ENCODE peak calls at places on chromosomes 4 and X, in four cellular contexts. N, Z, J and O are unnamed samples.
A peak's percentile ranks its signal among the peaks of the same experiment; 100 is the strongest.

GRCh38 chrX:140765043-140765784 is 55.7 kb downstream of the LINC00632 start:
- DNase-seq in N (no peak), Z (peak; percentile 52), J (no peak), O (no peak)

GRCh38 chr4:172352351-172352750 is 539.1 kb downstream of the GALNTL6 start:
- DNase-seq in N (no peak), Z (no peak), J (no peak), O (no peak)

GRCh38 chr4:140176735-140177134 is 22.8 kb upstream of the MAML3 start:
- DNase-seq in N (no peak), Z (peak; percentile 38), J (no peak), O (no peak)

GRCh38 chr4:17010426-17011087 is 112.1 kb upstream of the LDB2 start:
- DNase-seq in N (no peak), Z (no peak), J (no peak), O (no peak)

GRCh38 chr4:114286275-114286674 is 306.8 kb upstream of the ARSJ start:
- DNase-seq in N (no peak), Z (no peak), J (no peak), O (peak; percentile 85)

GRCh38 chr4:3529363-3529762 is 2.9 kb downstream of the LRPAP1 start:
- DNase-seq in N (peak; percentile 44), Z (peak; percentile 16), J (no peak), O (no peak)

GRCh38 chr4:28211714-28212470 is 1351.3 kb downstream of the STIM2 start:
- DNase-seq in N (no peak), Z (no peak), J (no peak), O (no peak)

GRCh38 chr4:38278255-38278654 is 318.1 kb downstream of the PTTG2 start:
- DNase-seq in N (no peak), Z (no peak), J (no peak), O (no peak)

GRCh38 chr4:107050525-107051135 is 14.5 kb upstream of the DKK2 start:
- DNase-seq in N (no peak), Z (no peak), J (no peak), O (no peak)

GRCh38 chr4:31983246-31983645 is 1263.1 kb downstream of the PCDH7 start:
- DNase-seq in N (no peak), Z (no peak), J (no peak), O (no peak)

GRCh38 chrX:149829751-149830191 is 48.0 kb downstream of the MAGEA9 start:
- DNase-seq in N (no peak), Z (peak; percentile 8), J (no peak), O (no peak)

GRCh38 chrX:46635186-46635585 is 61.6 kb downstream of the CHST7 start:
- DNase-seq in N (no peak), Z (no peak), J (no peak), O (no peak)

GRCh38 chr4:155889036-155889793 is 14.3 kb upstream of the TDO2 start:
- DNase-seq in N (no peak), Z (peak; percentile 96), J (no peak), O (peak; percentile 16)

GRCh38 chrX:70174754-70175153 is 2.5 kb upstream of the DGAT2L6 start:
- DNase-seq in N (no peak), Z (peak; percentile 53), J (no peak), O (no peak)

GRCh38 chr4:140185725-140186124 is 31.7 kb upstream of the MAML3 start:
- DNase-seq in N (no peak), Z (no peak), J (no peak), O (no peak)

GRCh38 chr4:47686294-47686872 is 151.5 kb downstream of the CORIN start:
- DNase-seq in N (peak; percentile 65), Z (peak; percentile 59), J (peak; percentile 55), O (no peak)

GRCh38 chr4:114659386-114660008 is 60.9 kb downstream of the UGT8 start:
- DNase-seq in N (no peak), Z (peak; percentile 77), J (peak; percentile 52), O (peak; percentile 1)

DNA sequence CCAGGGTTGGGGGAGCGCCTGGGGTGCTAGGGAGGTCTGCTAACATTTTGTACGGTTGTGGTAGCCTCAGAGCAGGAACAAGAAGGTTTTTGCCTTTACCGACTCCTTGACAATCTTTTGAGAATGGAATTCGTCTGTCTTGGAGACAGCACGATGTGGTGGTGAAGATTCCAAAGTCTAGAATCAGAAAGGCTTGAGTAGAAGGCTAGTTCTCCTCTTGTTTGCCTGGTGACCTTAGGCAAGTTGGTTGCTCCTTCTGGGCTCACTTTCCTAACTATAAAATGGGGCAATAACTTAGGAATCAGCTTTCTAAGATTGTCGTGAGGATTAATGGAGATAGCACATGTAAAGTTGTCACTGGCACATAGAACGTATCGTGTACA is 741 bp downstream of the FAM47E start:
- DNase-seq in N (no peak), Z (no peak), J (no peak), O (no peak)
- H3K4me3 ChIP-seq in N (peak overlapping the region; percentile 54), Z (no peak overlapping the region), J (peak overlapping the region; percentile 77), O (no peak overlapping the region)

GRCh38 chr4:7275067-7275466 is 82.7 kb downstream of the SORCS2 start:
- DNase-seq in N (no peak), Z (no peak), J (no peak), O (no peak)

GRCh38 chr4:7276538-7276937 is 84.2 kb downstream of the SORCS2 start:
- DNase-seq in N (no peak), Z (no peak), J (no peak), O (no peak)

GRCh38 chr4:7273741-7274297 is 81.5 kb downstream of the SORCS2 start:
- DNase-seq in N (no peak), Z (no peak), J (no peak), O (no peak)

GRCh38 chr4:7278071-7278765 is 85.9 kb downstream of the SORCS2 start:
- DNase-seq in N (no peak), Z (no peak), J (no peak), O (no peak)

DNA sequence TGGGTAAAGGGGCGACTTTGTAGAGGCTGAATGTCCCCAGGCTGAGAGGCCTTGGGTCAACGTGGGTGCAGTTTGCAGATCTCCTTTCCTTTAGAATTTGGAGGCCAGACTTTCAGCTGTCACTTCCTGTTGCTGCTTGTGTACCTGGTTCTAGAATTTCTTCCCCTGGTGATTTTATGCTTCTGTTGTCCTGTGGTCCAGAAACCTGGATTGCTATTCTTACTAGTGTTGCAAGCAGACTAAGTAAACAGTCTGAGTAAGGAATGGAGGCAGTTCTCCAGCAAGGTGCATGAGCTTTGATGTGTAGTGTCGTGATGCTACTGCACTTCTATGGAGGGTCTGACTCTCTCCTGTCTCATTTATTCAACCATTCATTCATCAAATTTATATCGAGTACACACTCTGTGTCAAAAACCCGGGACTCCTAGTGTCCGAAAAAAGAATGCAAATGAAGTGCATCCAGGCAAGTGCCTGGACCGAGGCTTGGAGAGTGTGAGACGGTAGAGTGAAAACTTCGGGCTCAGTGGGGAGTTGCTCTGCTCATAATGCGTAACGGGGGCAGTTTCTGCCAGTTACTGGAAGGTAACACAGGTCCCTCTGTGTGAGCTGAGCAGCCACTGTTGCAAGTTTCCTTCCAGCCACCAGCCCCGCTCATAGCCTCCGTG is 83.3 kb downstream of the SORCS2 start:
- DNase-seq in N (no peak), Z (no peak), J (no peak), O (no peak)
- TF ChIP-seq CTCF in N (no peak), Z (no peak), J (no peak), O (no peak)

GRCh38 chr4:84927428-84927827 is 39.1 kb downstream of the WDFY3 start:
- DNase-seq in N (no peak), Z (no peak), J (no peak), O (no peak)

GRCh38 chr4:84928089-84928488 is 38.4 kb downstream of the WDFY3 start:
- DNase-seq in N (no peak), Z (no peak), J (no peak), O (no peak)

GRCh38 chr4:84920591-84920990 is 45.9 kb downstream of the WDFY3 start:
- DNase-seq in N (no peak), Z (peak; percentile 86), J (no peak), O (no peak)

GRCh38 chr4:84924439-84924838 is 42.1 kb downstream of the WDFY3 start:
- DNase-seq in N (no peak), Z (no peak), J (no peak), O (no peak)
- H3K4me3 ChIP-seq in N (no peak overlapping the region), Z (no peak overlapping the region), J (no peak overlapping the region), O (no peak overlapping the region)

DNA sequence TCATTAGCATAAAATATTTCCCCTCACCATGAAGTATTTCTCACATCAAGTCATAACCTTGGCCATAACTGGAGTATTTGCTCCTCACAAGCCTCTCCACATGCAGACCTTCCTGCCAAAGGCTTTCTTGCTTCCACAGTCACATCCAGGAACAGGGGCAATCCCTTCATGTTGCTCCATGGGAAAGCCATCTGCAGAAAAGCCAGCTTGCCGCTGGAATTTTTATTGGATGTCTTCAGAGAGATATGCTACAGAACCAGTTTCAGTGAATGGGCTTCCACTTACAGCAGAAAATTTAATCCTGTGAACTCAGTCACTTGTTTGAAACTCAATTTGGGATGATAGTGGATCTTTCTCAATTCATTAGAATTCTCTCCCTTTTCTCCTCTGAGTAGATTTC is 3.2 kb upstream of the CDKN2AIP start:
- DNase-seq in N (no peak), Z (no peak), J (no peak), O (no peak)
- TF ChIP-seq CTCF in N (no peak), Z (no peak), J (no peak), O (no peak)